ENCODE peak calls at places on chromosome 10, in five cellular contexts. A is AG08396; I is skeletal muscle cell; X is stimulated activated CD4-positive, alpha-beta T cell treated with anti-CD3 and anti-CD28 coated beads, Interleukin-12 subunit alpha, Interleukin-12 subunit beta, amount 100 ng/mL, for 4 hours; Z is astrocyte of the spinal cord. M is an unnamed sample.

GRCh38 chr10:52256832-52257691 is 57.0 kb upstream of the DKK1 start:
- DNase-seq in Z (no peak), A (no peak), X (no peak), I (peak), M (no peak)

GRCh38 chr10:125209591-125210373 is 49.4 kb upstream of the CTBP2 start:
- DNase-seq in Z (peak), A (peak), I (no peak), X (no peak), M (peak)

GRCh38 chr10:35089641-35090161 is 440 bp downstream of the CUL2 start:
- DNase-seq in Z (peak), A (peak), I (peak), X (no peak), M (peak)

GRCh38 chr10:116836087-116836486 is 13.2 kb upstream of the ENO4 start:
- DNase-seq in I (no peak), Z (no peak), X (no peak), A (peak), M (no peak)

GRCh38 chr10:70355234-70356021 is 27.0 kb downstream of the LRRC20 start:
- DNase-seq in X (no peak), I (no peak), A (no peak), Z (no peak), M (no peak)

GRCh38 chr10:98391578-98391991 is 23.4 kb downstream of the PYROXD2 start:
- DNase-seq in I (no peak), Z (no peak), X (no peak), A (no peak), M (no peak)

GRCh38 chr10:10658157-10658556 is 359.5 kb upstream of the CELF2 start:
- DNase-seq in A (no peak), Z (peak), X (no peak), I (no peak), M (no peak)

GRCh38 chr10:119849944-119850343 is 22.7 kb downstream of the MCMBP start:
- DNase-seq in A (no peak), Z (no peak), X (no peak), I (no peak), M (no peak)

GRCh38 chr10:8036521-8037198 is 17.8 kb upstream of the GATA3 start:
- DNase-seq in I (no peak), A (no peak), Z (no peak), X (no peak), M (no peak)

GRCh38 chr10:124329368-124329767 is 89.4 kb downstream of the OAT start:
- DNase-seq in Z (no peak), A (no peak), I (no peak), X (no peak), M (no peak)

GRCh38 chr10:84820121-84820520 is 491.7 kb downstream of the CCSER2 start:
- DNase-seq in X (no peak), A (no peak), I (no peak), Z (no peak), M (no peak)

GRCh38 chr10:49756641-49757040 is 5.5 kb downstream of the OGDHL start:
- DNase-seq in Z (no peak), A (no peak), I (no peak), X (no peak), M (no peak)

GRCh38 chr10:44929356-44930113 is 18.4 kb downstream of the TMEM72 start:
- DNase-seq in I (no peak), X (no peak), A (no peak), Z (no peak), M (no peak)

GRCh38 chr10:99661370-99661749 is 2.1 kb downstream of the ENTPD7 start:
- DNase-seq in I (peak), X (no peak), Z (peak), A (peak), M (peak)

GRCh38 chr10:88848499-88848898 is 3.1 kb downstream of the ANKRD22 start:
- DNase-seq in I (peak), A (peak), X (no peak), Z (peak), M (peak)

GRCh38 chr10:19728376-19728775 is 87.9 kb upstream of the PLXDC2 start:
- DNase-seq in X (no peak), I (no peak), Z (no peak), A (no peak), M (no peak)

GRCh38 chr10:77673086-77673485 is 35.5 kb upstream of the KCNMA1 start:
- DNase-seq in I (no peak), X (no peak), Z (peak), A (no peak), M (no peak)

GRCh38 chr10:77844713-77845454 is 81.7 kb downstream of the DLG5 start:
- DNase-seq in Z (peak), X (no peak), I (no peak), A (peak), M (peak)